ENCODE peak calls at places on chromosome 5, in four cellular contexts. E is left lobe of liver; P is activated CD8-positive, alpha-beta T cell treated with anti-CD3 and anti-CD28 coated beads, Interleukin-2, amount 10 ng/mL, durations not matched to agents 7 days and 5 days; A is HFFc6. K is an unnamed sample.
A peak's percentile ranks its signal among the peaks of the same experiment; 100 is the strongest.

GRCh38 chr5:126515337-126515736 is 79.7 kb downstream of the ALDH7A1 start:
- DNase-seq in A (no peak), P (no peak), E (no peak), K (no peak)

GRCh38 chr5:54673523-54674225 is 156.1 kb downstream of the SNX18 start:
- DNase-seq in E (peak; percentile 59), A (no peak), P (peak; percentile 74), K (no peak)

GRCh38 chr5:91486638-91487037 is 103.5 kb upstream of the ARRDC3 start:
- DNase-seq in A (no peak), P (no peak), E (no peak), K (peak; percentile 24)

GRCh38 chr5:125603321-125603720 is 819.9 kb upstream of the GRAMD2B start:
- DNase-seq in E (no peak), P (no peak), A (no peak), K (no peak)

GRCh38 chr5:73437126-73438047 is 11.2 kb downstream of the FOXD1 start:
- DNase-seq in A (peak; percentile 30), E (no peak), P (no peak), K (peak; percentile 88)

GRCh38 chr5:73443725-73444498 is 4.7 kb downstream of the FOXD1 start:
- DNase-seq in E (no peak), A (no peak), P (no peak), K (peak; percentile 14)

GRCh38 chr5:79971156-79971555 is 19.9 kb downstream of the MTX3 start:
- DNase-seq in E (no peak), A (peak; percentile 26), P (no peak), K (peak; percentile 61)

GRCh38 chr5:98997000-98997399 is 68.2 kb upstream of the CHD1 start:
- DNase-seq in A (no peak), E (no peak), P (no peak), K (peak; percentile 25)

GRCh38 chr5:53422539-53422938 is 57.9 kb upstream of the FST start:
- DNase-seq in P (no peak), A (peak; percentile 80), E (no peak), K (peak; percentile 54)

GRCh38 chr5:127804886-127805426 is 101.8 kb downstream of the CCDC192 start:
- DNase-seq in E (no peak), P (no peak), A (no peak), K (peak; percentile 41)

GRCh38 chr5:90054612-90055011 is 354.9 kb downstream of the CETN3 start:
- DNase-seq in P (no peak), A (no peak), E (no peak), K (no peak)

GRCh38 chr5:5164158-5164557 is 24.0 kb downstream of the ADAMTS16 start:
- DNase-seq in P (no peak), A (no peak), E (no peak), K (no peak)

GRCh38 chr5:151202381-151203139 is 21.3 kb downstream of the CCDC69 start:
- DNase-seq in A (peak; percentile 68), P (no peak), E (peak; percentile 41), K (peak; percentile 41)

GRCh38 chr5:174690256-174690655 is 34.1 kb upstream of the MSX2 start:
- DNase-seq in P (no peak), A (no peak), E (no peak), K (no peak)

GRCh38 chr5:154514331-154514730 is 36.3 kb upstream of the HAND1 start:
- DNase-seq in E (no peak), P (no peak), A (no peak), K (no peak)

GRCh38 chr5:178624626-178625546 is 2.0 kb downstream of the CLK4 start:
- DNase-seq in P (no peak), A (peak; percentile 61), E (no peak), K (peak; percentile 24)

GRCh38 chr5:120017523-120017922 is 388.2 kb downstream of the FAM170A start:
- DNase-seq in P (no peak), A (no peak), E (no peak), K (peak; percentile 40)

GRCh38 chr5:147507480-147508126 is 2.3 kb downstream of the DPYSL3 start:
- DNase-seq in P (no peak), E (no peak), A (peak; percentile 59), K (peak; percentile 66)

GRCh38 chr5:168047043-168047668 is 244.3 kb upstream of the WWC1 start:
- DNase-seq in A (peak; percentile 18), E (peak; percentile 60), P (peak; percentile 23), K (peak; percentile 26)

GRCh38 chr5:16791036-16791705 is 144.9 kb downstream of the MYO10 start:
- DNase-seq in A (peak; percentile 53), E (no peak), P (peak; percentile 42), K (peak; percentile 76)

GRCh38 chr5:159786901-159787691 is 129.2 kb upstream of the ADRA1B start:
- DNase-seq in E (no peak), A (no peak), P (peak; percentile 10), K (peak; percentile 89)

K was measured in GM03348.